ENCODE peak calls at places on chromosomes 13 and 19, in four cellular contexts. U is nephron progenitor cell; H is CD4-positive, alpha-beta T cell; O is dorsolateral prefrontal cortex. A is an unnamed sample.

GRCh38 chr19:916645-917322 is 349 bp upstream of the KISS1R start:
- DNase-seq in U (no peak), H (no peak), O (no peak), A (peak)

GRCh38 chr19:44741841-44742352 is 6.6 kb upstream of the BCL3 start:
- DNase-seq in U (no peak), H (no peak), O (peak), A (no peak)

GRCh38 chr13:44132710-44133109 is 240.9 kb upstream of the SERP2 start:
- DNase-seq in U (no peak), H (no peak), O (peak), A (no peak)

GRCh38 chr19:57317503-57317902 is 2.8 kb upstream of the ZNF543 start:
- DNase-seq in U (no peak), H (no peak), O (no peak), A (no peak)

GRCh38 chr13:21688056-21688455 is 17.2 kb downstream of the FGF9 start:
- DNase-seq in U (no peak), H (no peak), O (no peak), A (no peak)

GRCh38 chr19:50465986-50466771 is 10.1 kb upstream of the EMC10 start:
- DNase-seq in U (peak), H (no peak), O (no peak), A (no peak)

GRCh38 chr19:12952488-12953455 is 4.3 kb downstream of the GADD45GIP1 start:
- DNase-seq in U (no peak), H (no peak), O (peak), A (no peak)

GRCh38 chr13:25992076-25992475 is 59.7 kb downstream of the SHISA2 start:
- DNase-seq in U (no peak), H (no peak), O (no peak), A (no peak)

GRCh38 chr19:1397838-1398237 is 3.5 kb downstream of the GAMT start:
- DNase-seq in U (no peak), H (no peak), O (no peak), A (no peak)

GRCh38 chr19:36215276-36216171 is 618 bp downstream of the ZNF146 start:
- DNase-seq in U (peak), H (no peak), O (no peak), A (no peak)

GRCh38 chr13:27117158-27117557 is 54.5 kb downstream of the USP12 start:
- DNase-seq in U (no peak), H (no peak), O (no peak), A (no peak)

GRCh38 chr13:34011552-34012085 is 193.7 kb downstream of the RFC3 start:
- DNase-seq in U (no peak), H (no peak), O (no peak), A (no peak)

GRCh38 chr19:11181488-11181887 is 15.9 kb downstream of the KANK2 start:
- DNase-seq in U (no peak), H (no peak), O (no peak), A (no peak)

GRCh38 chr19:35768082-35768421 is 7.3 kb upstream of the ARHGAP33 start:
- DNase-seq in U (no peak), H (no peak), O (no peak), A (no peak)

GRCh38 chr19:49637865-49638350 is 2.0 kb downstream of the RRAS start:
- DNase-seq in U (peak), H (no peak), O (no peak), A (no peak)

GRCh38 chr19:42081584-42082258 is 5.8 kb downstream of the ZNF574 start:
- DNase-seq in U (no peak), H (no peak), O (no peak), A (no peak)

GRCh38 chr19:54287456-54287855 is 6.5 kb upstream of the LILRB2 start:
- DNase-seq in U (no peak), H (no peak), O (no peak), A (no peak)

GRCh38 chr13:44819245-44819644 is 170.0 kb downstream of the NUFIP1 start:
- DNase-seq in U (no peak), H (no peak), O (no peak), A (peak)

GRCh38 chr19:18417250-18418033 is 1.8 kb upstream of the SSBP4 start:
- DNase-seq in U (peak), H (no peak), O (peak), A (peak)

GRCh38 chr19:32373614-32374295 is 28.3 kb downstream of the ZNF507 start:
- DNase-seq in U (no peak), H (no peak), O (no peak), A (no peak)

GRCh38 chr13:74203576-74203975 is 69.4 kb upstream of the KLF12 start:
- DNase-seq in U (no peak), H (no peak), O (no peak), A (no peak)

GRCh38 chr13:113607477-113608245 is 23.1 kb downstream of the TFDP1 start:
- DNase-seq in U (no peak), H (no peak), O (no peak), A (no peak)

GRCh38 chr19:49861541-49862410 is 5.6 kb downstream of the PNKP start:
- DNase-seq in U (no peak), H (no peak), O (no peak), A (no peak)

GRCh38 chr13:47564041-47564440 is 437.0 kb downstream of the SUCLA2 start:
- DNase-seq in U (peak), H (no peak), O (no peak), A (no peak)

GRCh38 chr19:42519108-42519507 is 9.2 kb downstream of the CEACAM1 start:
- DNase-seq in U (no peak), H (no peak), O (no peak), A (no peak)

GRCh38 chr13:24851546-24851945 is 87.6 kb downstream of the RNF17 start:
- DNase-seq in U (no peak), H (no peak), O (no peak), A (no peak)

GRCh38 chr19:52904052-52904451 is 6.6 kb upstream of the ZNF320 start:
- DNase-seq in U (no peak), H (no peak), O (no peak), A (no peak)

GRCh38 chr13:33970746-33971145 is 152.8 kb downstream of the RFC3 start:
- DNase-seq in U (no peak), H (no peak), O (no peak), A (no peak)

GRCh38 chr13:24605923-24606372 is 74.3 kb upstream of the ATP12A start:
- DNase-seq in U (no peak), H (no peak), O (no peak), A (no peak)

GRCh38 chr19:43499042-43499441 is 5.5 kb downstream of the PHLDB3 start:
- DNase-seq in U (no peak), H (no peak), O (no peak), A (no peak)

GRCh38 chr13:31733066-31733465 is 6.3 kb upstream of the RXFP2 start:
- DNase-seq in U (no peak), H (no peak), O (no peak), A (no peak)

GRCh38 chr13:28161370-28161769 is 23.0 kb downstream of the PAN3 start:
- DNase-seq in U (no peak), H (no peak), O (no peak), A (no peak)

DNA sequence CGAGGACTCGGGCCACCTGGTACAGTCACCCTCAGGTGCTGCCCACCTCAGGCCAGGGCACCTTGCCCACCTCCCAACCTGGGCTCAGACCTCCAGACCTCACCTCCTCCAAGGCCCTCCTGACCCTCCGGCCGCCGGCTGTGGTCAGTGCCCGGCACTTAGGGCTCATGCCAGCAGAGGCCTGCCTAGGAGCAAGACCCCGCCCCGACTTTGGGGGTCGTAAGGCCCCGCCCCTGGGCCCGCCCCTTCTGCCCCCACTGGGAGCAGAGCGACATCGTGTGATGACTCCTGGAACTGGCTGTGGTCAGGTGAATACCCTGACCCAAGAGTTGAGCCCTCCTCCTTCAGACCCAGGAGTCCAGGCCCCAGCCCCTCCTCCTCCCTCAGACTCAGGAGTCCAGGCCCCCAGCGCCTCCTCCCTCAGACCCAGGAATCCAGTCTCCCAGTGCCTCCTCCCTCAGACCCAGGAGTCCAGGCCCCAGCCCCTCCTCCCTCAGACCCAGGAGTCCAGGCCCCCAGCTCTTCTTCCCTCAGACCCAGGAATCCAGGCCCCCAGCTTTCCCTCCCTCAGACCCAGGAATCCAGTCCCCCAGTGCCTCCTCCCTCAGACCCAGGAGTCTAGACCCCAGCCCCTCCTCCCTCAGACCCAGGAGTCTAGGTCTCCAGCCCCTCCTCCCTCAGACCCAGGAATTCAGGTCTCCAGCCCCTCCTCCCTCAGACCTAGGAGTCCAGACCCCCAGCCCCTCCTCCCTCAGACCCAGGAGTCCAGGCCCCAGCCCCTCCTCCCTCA is at the start of gene SBK2:
- DNase-seq in U (peak), H (no peak), O (no peak), A (no peak)
- TF ChIP-seq CTCF in U (peak), H (no peak), O (no peak), A (no peak)

GRCh38 chr19:46355234-46355990 is 8.5 kb downstream of the PPP5C start:
- DNase-seq in U (no peak), H (no peak), O (no peak), A (peak)

GRCh38 chr19:46356670-46357055 is 9.8 kb downstream of the PPP5C start:
- DNase-seq in U (no peak), H (no peak), O (no peak), A (no peak)

GRCh38 chr19:46361915-46362314 is 15.0 kb downstream of the PPP5C start:
- DNase-seq in U (no peak), H (no peak), O (no peak), A (no peak)

GRCh38 chr19:46355991-46356669 is 9.2 kb downstream of the PPP5C start:
- DNase-seq in U (no peak), H (no peak), O (no peak), A (no peak)

DNA sequence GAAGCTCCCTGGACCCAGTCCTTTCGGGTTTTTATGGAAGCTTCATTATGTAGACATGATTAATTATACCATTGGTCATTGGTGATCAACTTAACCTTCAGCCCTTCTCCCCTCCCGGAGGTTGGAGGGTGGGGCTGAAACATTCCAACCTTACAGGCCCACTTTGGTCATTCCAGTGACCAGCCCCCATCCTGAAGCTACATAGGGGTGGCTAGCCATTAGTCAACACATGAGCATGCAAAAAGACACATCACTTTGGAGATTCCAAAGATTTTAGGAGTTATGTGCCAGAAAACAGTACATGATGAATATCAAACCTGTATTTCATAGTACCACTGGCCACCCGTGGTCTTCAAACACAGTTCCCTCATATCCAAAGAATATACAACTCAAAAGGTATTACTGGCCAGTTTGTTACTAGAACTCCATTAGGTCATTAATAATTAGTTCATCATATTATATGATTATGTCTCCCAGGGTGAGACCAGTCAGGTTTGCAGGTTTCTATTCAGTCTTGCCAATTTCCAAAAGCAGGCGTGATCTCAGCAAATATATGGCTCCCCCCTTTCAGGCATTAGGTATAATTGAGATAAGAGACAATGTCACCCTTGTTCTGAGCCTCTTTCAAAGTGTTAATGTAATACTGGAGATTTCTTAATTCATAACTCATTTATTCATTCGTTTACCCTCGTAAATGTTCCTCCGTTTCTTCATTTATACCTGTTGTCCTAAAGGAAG is 11.1 kb downstream of the PPP5C start:
- DNase-seq in U (no peak), H (no peak), O (no peak), A (no peak)
- TF ChIP-seq CTCF in U (no peak), H (no peak), O (no peak), A (no peak)

DNA sequence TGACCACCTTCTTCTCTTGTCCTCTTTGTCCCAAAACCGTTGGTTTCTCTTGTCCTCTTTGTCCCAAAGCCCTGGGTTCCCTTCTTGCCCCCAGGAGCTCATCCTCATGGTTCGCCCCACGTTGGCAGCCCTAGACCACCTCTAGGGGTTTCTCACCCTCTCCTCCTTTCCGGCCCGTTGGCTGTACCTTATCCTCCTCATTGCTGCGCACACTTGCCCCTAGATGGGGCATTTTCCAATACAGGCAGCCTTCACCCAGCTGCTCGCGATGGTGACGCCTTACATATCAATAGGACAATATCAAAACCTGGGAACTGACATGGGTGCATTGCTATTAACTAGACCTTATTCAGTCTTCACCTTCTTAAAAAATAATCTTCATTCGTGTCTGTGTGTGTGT is 86.5 kb downstream of the IPO5 start:
- DNase-seq in U (no peak), H (no peak), O (no peak), A (no peak)
- TF ChIP-seq CTCF in U (no peak), H (no peak), O (no peak), A (no peak)

GRCh38 chr19:16232568-16232967 is 34.9 kb downstream of the AP1M1 start:
- DNase-seq in U (no peak), H (no peak), O (no peak), A (no peak)
- TF ChIP-seq CTCF in U (no peak), H (no peak), O (no peak), A (no peak)

GRCh38 chr19:23093832-23094231 is 23.0 kb upstream of the ZNF730 start:
- DNase-seq in U (no peak), H (no peak), O (no peak), A (no peak)
- TF ChIP-seq CTCF in U (no peak), H (no peak), O (no peak), A (no peak)

GRCh38 chr13:93233997-93234416 is 7.4 kb downstream of the GPC6 start:
- DNase-seq in U (no peak), H (no peak), O (no peak), A (no peak)
- TF ChIP-seq CTCF in U (no peak), H (no peak), O (no peak), A (peak)

DNA sequence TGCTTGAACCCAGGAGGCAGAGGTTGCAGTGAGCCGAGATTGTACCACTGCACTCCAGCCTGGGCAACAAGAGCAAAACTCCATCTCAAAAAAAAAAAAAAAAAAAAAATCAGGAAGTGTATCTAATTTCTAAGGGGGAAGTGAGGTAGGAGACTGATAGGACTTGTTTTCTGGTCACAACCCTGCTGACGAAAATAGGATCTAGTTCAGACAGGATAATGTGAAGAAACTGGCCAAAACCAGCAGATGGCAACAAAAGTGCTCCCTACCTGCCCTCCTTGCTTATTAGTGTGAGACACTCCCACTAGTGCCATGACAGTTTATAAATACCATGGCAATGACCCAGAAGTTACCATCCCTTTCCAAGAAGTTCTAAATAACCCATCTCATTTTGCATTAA is 36.0 kb upstream of the KPNA3 start:
- DNase-seq in U (no peak), H (no peak), O (no peak), A (no peak)
- TF ChIP-seq CTCF in U (no peak), H (no peak), O (no peak), A (no peak)

GRCh38 chr13:108268713-108269112 is 805 bp upstream of the TNFSF13B start:
- DNase-seq in U (no peak), H (no peak), O (no peak), A (no peak)
- TF ChIP-seq CTCF in U (no peak), H (no peak), O (no peak), A (no peak)